ENCODE peak calls at places on chromosomes 6 and 20, in eight cellular contexts. One of them, this sample, is unnamed. For H3K36me3, the result is how much of the 10 kb centered on the place peaks cover.

GRCh38 chr20:3276400-3277015 is 37.5 kb upstream of the SLC4A11 start:
- DNase-seq in upper lobe of right lung: no peak
- DNase-seq in colonic mucosa: peak
- DNase-seq in Peyer's patch: no peak
- DNase-seq in cardiac muscle cell: peak
- DNase-seq in heart left ventricle: no peak
- DNase-seq in thoracic aorta: no peak
- DNase-seq in testis: no peak
- DNase-seq in this sample: peak

GRCh38 chr20:2930538-2930937 is 57.3 kb downstream of the PTPRA start:
- DNase-seq in upper lobe of right lung: no peak
- DNase-seq in colonic mucosa: no peak
- DNase-seq in Peyer's patch: no peak
- DNase-seq in cardiac muscle cell: no peak
- DNase-seq in heart left ventricle: no peak
- DNase-seq in thoracic aorta: no peak
- DNase-seq in testis: no peak
- DNase-seq in this sample: peak

GRCh38 chr20:5065489-5066383 is 54.0 kb downstream of the PCNA start:
- DNase-seq in upper lobe of right lung: peak
- DNase-seq in colonic mucosa: peak
- DNase-seq in Peyer's patch: no peak
- DNase-seq in cardiac muscle cell: peak
- DNase-seq in heart left ventricle: peak
- DNase-seq in thoracic aorta: peak
- DNase-seq in testis: peak
- DNase-seq in this sample: no peak

GRCh38 chr6:65776332-65776731 is 69.3 kb upstream of the EYS start:
- DNase-seq in upper lobe of right lung: no peak
- DNase-seq in colonic mucosa: no peak
- DNase-seq in Peyer's patch: no peak
- DNase-seq in cardiac muscle cell: no peak
- DNase-seq in heart left ventricle: no peak
- DNase-seq in thoracic aorta: no peak
- DNase-seq in testis: peak
- DNase-seq in this sample: peak

GRCh38 chr20:38434310-38434741 is 802 bp downstream of the SNHG17 start:
- DNase-seq in upper lobe of right lung: no peak
- DNase-seq in colonic mucosa: no peak
- DNase-seq in Peyer's patch: peak
- DNase-seq in cardiac muscle cell: peak
- DNase-seq in heart left ventricle: no peak
- DNase-seq in thoracic aorta: no peak
- DNase-seq in testis: peak
- DNase-seq in this sample: peak

GRCh38 chr6:38137609-38138008 is 318.1 kb downstream of the ZFAND3 start:
- DNase-seq in upper lobe of right lung: no peak
- DNase-seq in colonic mucosa: no peak
- DNase-seq in Peyer's patch: no peak
- DNase-seq in cardiac muscle cell: no peak
- DNase-seq in heart left ventricle: no peak
- DNase-seq in thoracic aorta: no peak
- DNase-seq in testis: no peak
- DNase-seq in this sample: no peak

GRCh38 chr20:8074931-8075330 is 55.4 kb upstream of the TMX4 start:
- DNase-seq in upper lobe of right lung: no peak
- DNase-seq in colonic mucosa: no peak
- DNase-seq in Peyer's patch: no peak
- DNase-seq in cardiac muscle cell: peak
- DNase-seq in heart left ventricle: no peak
- DNase-seq in thoracic aorta: no peak
- DNase-seq in testis: no peak
- DNase-seq in this sample: no peak

GRCh38 chr6:116963972-116964371 is 86.9 kb downstream of the RFX6 start:
- DNase-seq in upper lobe of right lung: no peak
- DNase-seq in colonic mucosa: peak
- DNase-seq in Peyer's patch: no peak
- DNase-seq in cardiac muscle cell: no peak
- DNase-seq in heart left ventricle: no peak
- DNase-seq in thoracic aorta: no peak
- DNase-seq in testis: no peak
- DNase-seq in this sample: no peak

GRCh38 chr6:79170915-79171314 is 63.6 kb downstream of the HMGN3 start:
- DNase-seq in upper lobe of right lung: no peak
- DNase-seq in colonic mucosa: no peak
- DNase-seq in Peyer's patch: no peak
- DNase-seq in cardiac muscle cell: peak
- DNase-seq in heart left ventricle: no peak
- DNase-seq in thoracic aorta: no peak
- DNase-seq in testis: no peak
- DNase-seq in this sample: no peak

GRCh38 chr6:105618247-105618646 is 215.4 kb upstream of the PREP start:
- DNase-seq in upper lobe of right lung: no peak
- DNase-seq in colonic mucosa: no peak
- DNase-seq in Peyer's patch: no peak
- DNase-seq in cardiac muscle cell: no peak
- DNase-seq in heart left ventricle: no peak
- DNase-seq in thoracic aorta: no peak
- DNase-seq in testis: no peak
- DNase-seq in this sample: no peak

GRCh38 chr6:109687271-109687721 is 3.7 kb downstream of the AK9 start:
- DNase-seq in upper lobe of right lung: no peak
- DNase-seq in colonic mucosa: no peak
- DNase-seq in Peyer's patch: no peak
- DNase-seq in cardiac muscle cell: peak
- DNase-seq in heart left ventricle: no peak
- DNase-seq in thoracic aorta: no peak
- DNase-seq in testis: no peak
- DNase-seq in this sample: no peak

GRCh38 chr6:64932486-64932885 is 774.5 kb downstream of the EYS start:
- DNase-seq in upper lobe of right lung: no peak
- DNase-seq in colonic mucosa: no peak
- DNase-seq in Peyer's patch: no peak
- DNase-seq in cardiac muscle cell: no peak
- DNase-seq in heart left ventricle: no peak
- DNase-seq in thoracic aorta: no peak
- DNase-seq in testis: no peak
- DNase-seq in this sample: no peak

GRCh38 chr6:121847806-121848522 is 412.5 kb downstream of the GJA1 start:
- DNase-seq in upper lobe of right lung: no peak
- DNase-seq in colonic mucosa: no peak
- DNase-seq in Peyer's patch: no peak
- DNase-seq in cardiac muscle cell: no peak
- DNase-seq in heart left ventricle: peak
- DNase-seq in thoracic aorta: no peak
- DNase-seq in testis: no peak
- DNase-seq in this sample: peak

GRCh38 chr20:16273812-16274560 is 299.3 kb downstream of the KIF16B start:
- DNase-seq in upper lobe of right lung: no peak
- DNase-seq in colonic mucosa: no peak
- DNase-seq in Peyer's patch: no peak
- DNase-seq in cardiac muscle cell: no peak
- DNase-seq in heart left ventricle: no peak
- DNase-seq in thoracic aorta: no peak
- DNase-seq in testis: no peak
- DNase-seq in this sample: peak

GRCh38 chr6:158565482-158566040 is 5.7 kb downstream of the TMEM181 start:
- DNase-seq in upper lobe of right lung: no peak
- DNase-seq in colonic mucosa: no peak
- DNase-seq in Peyer's patch: no peak
- DNase-seq in cardiac muscle cell: no peak
- DNase-seq in heart left ventricle: no peak
- DNase-seq in thoracic aorta: no peak
- DNase-seq in testis: no peak
- DNase-seq in this sample: no peak

GRCh38 chr6:102907181-102907580 is 1513.7 kb downstream of the GRIK2 start:
- DNase-seq in upper lobe of right lung: no peak
- DNase-seq in colonic mucosa: no peak
- DNase-seq in Peyer's patch: no peak
- DNase-seq in cardiac muscle cell: no peak
- DNase-seq in heart left ventricle: no peak
- DNase-seq in thoracic aorta: no peak
- DNase-seq in testis: no peak
- DNase-seq in this sample: no peak

GRCh38 chr6:33313709-33314514 is at the start of gene TAPBP:
- DNase-seq in upper lobe of right lung: peak
- DNase-seq in colonic mucosa: peak
- DNase-seq in Peyer's patch: peak
- DNase-seq in cardiac muscle cell: peak
- DNase-seq in heart left ventricle: peak
- DNase-seq in thoracic aorta: no peak
- DNase-seq in testis: peak
- DNase-seq in this sample: peak

GRCh38 chr6:33315753-33316602 is 1.6 kb downstream of the ZBTB22 start:
- DNase-seq in upper lobe of right lung: no peak
- DNase-seq in colonic mucosa: no peak
- DNase-seq in Peyer's patch: no peak
- DNase-seq in cardiac muscle cell: no peak
- DNase-seq in heart left ventricle: no peak
- DNase-seq in thoracic aorta: no peak
- DNase-seq in testis: no peak
- DNase-seq in this sample: no peak

GRCh38 chr6:33313105-33313708 is 671 bp downstream of the TAPBP start:
- DNase-seq in upper lobe of right lung: peak
- DNase-seq in colonic mucosa: no peak
- DNase-seq in Peyer's patch: peak
- DNase-seq in cardiac muscle cell: peak
- DNase-seq in heart left ventricle: peak
- DNase-seq in thoracic aorta: no peak
- DNase-seq in testis: peak
- DNase-seq in this sample: no peak

GRCh38 chr6:33314943-33315752 is 1.3 kb upstream of the TAPBP start:
- DNase-seq in upper lobe of right lung: peak
- DNase-seq in colonic mucosa: peak
- DNase-seq in Peyer's patch: peak
- DNase-seq in cardiac muscle cell: peak
- DNase-seq in heart left ventricle: peak
- DNase-seq in thoracic aorta: no peak
- DNase-seq in testis: peak
- DNase-seq in this sample: no peak

DNA sequence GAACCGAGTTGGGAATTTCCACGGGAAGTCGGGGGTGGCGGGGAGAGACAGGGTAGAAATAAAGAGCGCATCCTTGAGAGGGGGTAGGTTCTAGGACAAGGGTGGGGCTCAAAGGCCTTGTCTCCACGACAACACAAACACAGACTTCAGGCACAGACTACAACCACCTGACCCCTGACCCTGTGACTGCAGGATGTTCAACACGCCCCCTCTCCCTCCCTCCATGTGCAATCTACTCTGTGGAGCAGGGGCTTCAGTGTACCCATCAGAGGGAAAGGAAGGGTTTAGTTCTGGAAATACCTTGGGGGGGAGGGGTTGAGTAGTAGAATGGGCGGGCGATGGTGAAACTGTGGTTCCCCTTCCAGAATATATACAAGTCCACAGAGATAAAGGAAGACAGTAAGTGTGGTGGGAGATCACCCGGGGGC is 651 bp upstream of the TAPBP start:
- DNase-seq in upper lobe of right lung: peak
- DNase-seq in colonic mucosa: peak
- DNase-seq in Peyer's patch: peak
- DNase-seq in cardiac muscle cell: peak
- DNase-seq in heart left ventricle: peak
- DNase-seq in thoracic aorta: no peak
- DNase-seq in testis: peak
- DNase-seq in this sample: no peak
- H3K27ac ChIP-seq in upper lobe of right lung: peak
- H3K27ac ChIP-seq in colonic mucosa: peak
- H3K27ac ChIP-seq in Peyer's patch: peak
- H3K27ac ChIP-seq in cardiac muscle cell: no peak
- H3K27ac ChIP-seq in heart left ventricle: peak
- H3K27ac ChIP-seq in thoracic aorta: peak
- H3K27ac ChIP-seq in testis: peak
- H3K27ac ChIP-seq in this sample: no peak

GRCh38 chr20:48949304-48950170 is 28.0 kb downstream of the ARFGEF2 start:
- DNase-seq in upper lobe of right lung: no peak
- DNase-seq in colonic mucosa: no peak
- DNase-seq in Peyer's patch: no peak
- DNase-seq in cardiac muscle cell: no peak
- DNase-seq in heart left ventricle: no peak
- DNase-seq in thoracic aorta: no peak
- DNase-seq in testis: no peak
- DNase-seq in this sample: peak
- TF ChIP-seq CTCF in upper lobe of right lung: no peak
- TF ChIP-seq CTCF in colonic mucosa: no peak
- TF ChIP-seq CTCF in Peyer's patch: no peak
- TF ChIP-seq CTCF in cardiac muscle cell: peak
- TF ChIP-seq CTCF in heart left ventricle: no peak
- TF ChIP-seq CTCF in thoracic aorta: no peak
- TF ChIP-seq CTCF in testis: no peak
- TF ChIP-seq CTCF in this sample: peak

DNA sequence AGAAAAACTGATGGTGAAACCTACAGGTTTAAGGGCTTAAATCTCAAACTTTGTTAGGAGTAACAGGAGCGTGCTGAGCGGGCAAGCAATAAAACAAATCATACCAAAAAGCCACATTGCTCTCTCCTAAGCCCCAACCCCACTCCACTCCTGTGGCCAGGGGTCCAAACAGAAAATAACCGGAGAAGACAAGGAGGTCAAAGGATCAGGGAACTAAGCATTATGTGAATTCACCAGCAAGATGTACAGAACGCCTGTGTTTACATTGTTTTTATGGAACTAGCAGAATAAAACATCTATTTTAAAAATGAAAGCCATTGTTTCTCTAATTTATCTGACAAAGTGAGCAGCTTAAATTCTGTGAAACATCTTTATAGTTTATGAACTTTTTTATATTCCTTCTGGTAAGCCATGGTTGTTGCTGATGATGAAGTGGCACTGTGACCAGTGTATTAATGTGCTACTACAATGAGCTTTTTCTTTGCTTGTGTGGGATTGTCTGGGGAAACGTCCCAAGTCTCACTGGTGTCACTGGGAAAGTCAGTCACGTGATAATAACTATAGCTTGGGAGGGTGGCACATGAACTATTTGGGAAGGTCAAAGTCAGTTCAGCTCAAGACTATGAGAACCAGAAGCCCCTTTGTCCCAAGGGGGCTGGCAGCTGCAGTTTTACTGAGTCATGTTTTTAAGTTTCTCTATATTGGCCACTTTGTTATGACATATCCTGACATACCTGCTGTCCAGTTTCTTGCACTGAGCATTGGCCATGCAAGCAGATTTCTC is 9.8 kb downstream of the FAM210B start:
- DNase-seq in upper lobe of right lung: no peak
- DNase-seq in colonic mucosa: no peak
- DNase-seq in Peyer's patch: no peak
- DNase-seq in cardiac muscle cell: no peak
- DNase-seq in heart left ventricle: no peak
- DNase-seq in thoracic aorta: no peak
- DNase-seq in testis: no peak
- DNase-seq in this sample: no peak
- H3K36me3 ChIP-seq in upper lobe of right lung: half or more
- H3K36me3 ChIP-seq in colonic mucosa: under half
- H3K36me3 ChIP-seq in Peyer's patch: under half
- H3K36me3 ChIP-seq in cardiac muscle cell: under half
- H3K36me3 ChIP-seq in heart left ventricle: under half
- H3K36me3 ChIP-seq in thoracic aorta: under half
- H3K36me3 ChIP-seq in testis: under half
- H3K36me3 ChIP-seq in this sample: under half

DNA sequence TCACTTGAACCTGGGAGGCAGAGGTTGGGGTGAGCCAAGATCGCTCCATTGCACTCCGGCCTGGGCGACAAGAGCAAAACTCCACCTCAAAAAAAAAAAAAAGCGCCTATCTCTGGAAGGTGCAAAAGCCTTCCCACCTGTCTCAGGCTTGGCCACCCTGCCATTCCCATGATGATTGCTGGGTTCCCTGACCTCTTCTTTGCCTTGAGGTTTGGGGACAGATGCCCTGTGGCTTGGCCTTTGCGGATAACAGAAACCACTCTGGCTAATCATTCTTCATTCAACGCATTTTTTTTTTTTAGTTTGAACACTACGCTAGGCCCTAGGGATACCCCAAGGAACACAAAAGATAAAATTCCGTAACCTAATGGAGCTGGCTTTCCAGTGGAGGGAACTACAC is 6.8 kb upstream of the HMGA1 start:
- DNase-seq in upper lobe of right lung: no peak
- DNase-seq in colonic mucosa: no peak
- DNase-seq in Peyer's patch: no peak
- DNase-seq in cardiac muscle cell: no peak
- DNase-seq in heart left ventricle: no peak
- DNase-seq in thoracic aorta: no peak
- DNase-seq in testis: no peak
- DNase-seq in this sample: no peak
- H3K27ac ChIP-seq in upper lobe of right lung: no peak
- H3K27ac ChIP-seq in colonic mucosa: no peak
- H3K27ac ChIP-seq in Peyer's patch: no peak
- H3K27ac ChIP-seq in cardiac muscle cell: no peak
- H3K27ac ChIP-seq in heart left ventricle: no peak
- H3K27ac ChIP-seq in thoracic aorta: no peak
- H3K27ac ChIP-seq in testis: no peak
- H3K27ac ChIP-seq in this sample: no peak